ENCODE peak calls at places on chromosomes 5 and 9, in nine cellular contexts. P is A549, H is sigmoid colon, D is K562, R is ovary, G is transverse colon, Y is SK-N-SH, W is stomach, O is HepG2. V is an unnamed sample.

GRCh38 chr9:136438909-136439549 is 616 bp downstream of the INPP5E start:
- DNase-seq in H (no peak), P (peak), D (peak), W (no peak), R (peak), G (peak), Y (peak), O (no peak), V (no peak)

GRCh38 chr5:58071566-58071965 is 388.3 kb downstream of the PLK2 start:
- DNase-seq in W (no peak), O (no peak), G (no peak), P (no peak), D (peak), H (no peak), R (no peak), Y (no peak), V (no peak)

GRCh38 chr9:24793711-24794110 is 248.0 kb upstream of the IZUMO3 start:
- DNase-seq in H (no peak), D (no peak), Y (no peak), G (no peak), W (no peak), R (no peak), P (no peak), O (no peak), V (no peak)

GRCh38 chr9:114317665-114318357 is 5.1 kb upstream of the ORM1 start:
- DNase-seq in P (peak), G (no peak), W (no peak), O (no peak), D (no peak), R (no peak), Y (no peak), H (no peak), V (no peak)

GRCh38 chr9:89872913-89873707 is 268.3 kb downstream of the GADD45G start:
- DNase-seq in H (peak), W (peak), G (no peak), D (no peak), R (no peak), Y (no peak), O (no peak), P (no peak), V (no peak)

GRCh38 chr5:113199122-113199905 is 222.7 kb downstream of the DCP2 start:
- DNase-seq in Y (no peak), R (no peak), H (no peak), W (no peak), G (no peak), P (no peak), O (no peak), D (no peak), V (no peak)

GRCh38 chr5:83227611-83228010 is 150.3 kb downstream of the XRCC4 start:
- DNase-seq in D (no peak), O (no peak), P (no peak), R (no peak), W (no peak), H (no peak), G (no peak), Y (no peak), V (no peak)

GRCh38 chr5:154526231-154527226 is 48.5 kb upstream of the HAND1 start:
- DNase-seq in W (no peak), D (no peak), R (no peak), O (no peak), P (no peak), Y (no peak), G (no peak), H (no peak), V (no peak)

GRCh38 chr9:761793-762190 is 79.7 kb upstream of the DMRT1 start:
- DNase-seq in Y (no peak), W (no peak), P (no peak), R (no peak), G (no peak), D (no peak), O (no peak), H (peak), V (no peak)

GRCh38 chr9:89093201-89093600 is 85.4 kb downstream of the SHC3 start:
- DNase-seq in Y (no peak), D (no peak), P (no peak), O (no peak), G (no peak), W (no peak), R (no peak), H (no peak), V (no peak)

GRCh38 chr9:70291446-70291845 is 32.7 kb downstream of the SMC5 start:
- DNase-seq in Y (no peak), H (no peak), W (no peak), G (no peak), R (no peak), P (no peak), O (no peak), D (no peak), V (no peak)

GRCh38 chr5:83299353-83299752 is 172.2 kb upstream of the VCAN start:
- DNase-seq in G (no peak), H (no peak), D (no peak), Y (no peak), R (no peak), O (no peak), W (no peak), P (no peak), V (no peak)

GRCh38 chr5:147479431-147479830 is 30.4 kb downstream of the DPYSL3 start:
- DNase-seq in D (no peak), P (no peak), O (no peak), R (no peak), Y (peak), W (no peak), G (no peak), H (no peak), V (peak)

GRCh38 chr5:1278656-1279442 is 16.0 kb downstream of the TERT start:
- DNase-seq in P (no peak), W (no peak), Y (no peak), G (no peak), O (no peak), D (no peak), R (no peak), H (no peak), V (no peak)

GRCh38 chr5:135995979-135996378 is 32.8 kb upstream of the TGFBI start:
- DNase-seq in D (no peak), O (no peak), H (no peak), W (no peak), G (no peak), P (no peak), Y (no peak), R (no peak), V (no peak)

GRCh38 chr9:82206490-82206889 is 217.9 kb downstream of the SPATA31D1 start:
- DNase-seq in P (no peak), G (no peak), H (no peak), D (no peak), R (no peak), O (no peak), W (no peak), Y (peak), V (no peak)

GRCh38 chr9:135070198-135070951 is 17.1 kb upstream of the OLFM1 start:
- DNase-seq in O (no peak), P (no peak), G (peak), H (peak), W (no peak), D (no peak), R (no peak), Y (peak), V (no peak)

GRCh38 chr5:172506921-172507320 is 52.6 kb upstream of the SH3PXD2B start:
- DNase-seq in W (no peak), R (no peak), D (no peak), G (no peak), H (peak), O (no peak), P (no peak), Y (no peak), V (peak)

GRCh38 chr5:177547736-177548135 is 6.6 kb downstream of the FAM193B start:
- DNase-seq in H (no peak), R (no peak), O (no peak), G (no peak), Y (no peak), W (no peak), D (no peak), P (no peak), V (no peak)

GRCh38 chr5:6190838-6191237 is 187.5 kb downstream of the MED10 start:
- DNase-seq in H (no peak), Y (no peak), O (no peak), W (no peak), R (no peak), G (no peak), D (no peak), P (no peak), V (peak)

GRCh38 chr5:176153741-176154140 is 84.5 kb upstream of the SIMC1 start:
- DNase-seq in P (no peak), H (no peak), Y (peak), G (no peak), D (no peak), W (no peak), O (no peak), R (peak), V (peak)

GRCh38 chr5:168477060-168477459 is 9.2 kb upstream of the RARS1 start:
- DNase-seq in O (no peak), Y (no peak), P (no peak), D (peak), G (no peak), W (no peak), R (no peak), H (no peak), V (peak)

GRCh38 chr5:137672001-137672400 is 63.9 kb downstream of the KLHL3 start:
- DNase-seq in Y (no peak), H (no peak), D (no peak), W (peak), G (peak), O (no peak), R (no peak), P (no peak), V (no peak)

GRCh38 chr5:151239237-151239861 is 13.6 kb upstream of the GM2A start:
- DNase-seq in H (peak), G (peak), D (peak), P (peak), R (peak), W (peak), Y (peak), O (peak), V (no peak)

GRCh38 chr5:72470817-72471216 is 36.4 kb downstream of the ZNF366 start:
- DNase-seq in Y (no peak), O (no peak), H (no peak), G (no peak), D (no peak), W (no peak), P (no peak), R (no peak), V (no peak)

GRCh38 chr5:6435356-6435755 is 13.3 kb upstream of the UBE2QL1 start:
- DNase-seq in D (peak), R (no peak), P (peak), G (no peak), Y (no peak), H (no peak), W (no peak), O (peak), V (no peak)

GRCh38 chr5:157088342-157088990 is 20.4 kb downstream of the HAVCR2 start:
- DNase-seq in R (no peak), P (no peak), Y (no peak), H (no peak), O (no peak), G (no peak), D (no peak), W (no peak), V (no peak)

GRCh38 chr9:27785714-27786100 is 212.4 kb upstream of the C9orf72 start:
- DNase-seq in O (no peak), P (no peak), H (no peak), D (no peak), W (no peak), G (no peak), R (no peak), Y (no peak), V (no peak)

GRCh38 chr9:81083821-81084512 is 605.4 kb downstream of the TLE1 start:
- DNase-seq in O (no peak), D (no peak), H (no peak), R (no peak), W (no peak), G (no peak), Y (peak), P (no peak), V (no peak)

GRCh38 chr5:127096328-127096993 is 23.2 kb upstream of the C5orf63 start:
- DNase-seq in Y (no peak), P (no peak), D (no peak), H (no peak), O (no peak), G (no peak), R (no peak), W (no peak), V (no peak)

GRCh38 chr5:41157272-41157671 is 56.1 kb downstream of the C6 start:
- DNase-seq in P (no peak), Y (peak), O (no peak), D (no peak), H (no peak), W (no peak), R (no peak), G (no peak), V (no peak)

GRCh38 chr5:39186289-39186688 is 33.1 kb downstream of the FYB1 start:
- DNase-seq in G (no peak), R (no peak), Y (no peak), W (no peak), D (no peak), P (no peak), H (no peak), O (no peak), V (no peak)

GRCh38 chr5:154937186-154937717 is 759 bp downstream of the GEMIN5 start:
- DNase-seq in P (no peak), W (no peak), Y (no peak), D (no peak), O (no peak), R (no peak), H (no peak), G (no peak), V (no peak)

GRCh38 chr9:137918331-137919094 is 40.9 kb downstream of the CACNA1B start:
- DNase-seq in P (no peak), G (no peak), Y (no peak), W (no peak), H (no peak), R (no peak), O (no peak), D (no peak), V (no peak)

GRCh38 chr5:40165789-40166728 is 513.7 kb upstream of the PTGER4 start:
- DNase-seq in O (no peak), G (no peak), Y (no peak), D (no peak), P (peak), H (no peak), W (no peak), R (no peak), V (no peak)

GRCh38 chr9:76701441-76702031 is 62.7 kb upstream of the PCA3 start:
- DNase-seq in G (no peak), H (no peak), Y (no peak), O (no peak), D (no peak), P (no peak), W (no peak), R (no peak), V (no peak)

GRCh38 chr5:172453986-172454354 is 355 bp downstream of the SH3PXD2B start:
- DNase-seq in W (no peak), H (peak), O (no peak), D (no peak), R (peak), G (peak), Y (peak), P (peak), V (no peak)

DNA sequence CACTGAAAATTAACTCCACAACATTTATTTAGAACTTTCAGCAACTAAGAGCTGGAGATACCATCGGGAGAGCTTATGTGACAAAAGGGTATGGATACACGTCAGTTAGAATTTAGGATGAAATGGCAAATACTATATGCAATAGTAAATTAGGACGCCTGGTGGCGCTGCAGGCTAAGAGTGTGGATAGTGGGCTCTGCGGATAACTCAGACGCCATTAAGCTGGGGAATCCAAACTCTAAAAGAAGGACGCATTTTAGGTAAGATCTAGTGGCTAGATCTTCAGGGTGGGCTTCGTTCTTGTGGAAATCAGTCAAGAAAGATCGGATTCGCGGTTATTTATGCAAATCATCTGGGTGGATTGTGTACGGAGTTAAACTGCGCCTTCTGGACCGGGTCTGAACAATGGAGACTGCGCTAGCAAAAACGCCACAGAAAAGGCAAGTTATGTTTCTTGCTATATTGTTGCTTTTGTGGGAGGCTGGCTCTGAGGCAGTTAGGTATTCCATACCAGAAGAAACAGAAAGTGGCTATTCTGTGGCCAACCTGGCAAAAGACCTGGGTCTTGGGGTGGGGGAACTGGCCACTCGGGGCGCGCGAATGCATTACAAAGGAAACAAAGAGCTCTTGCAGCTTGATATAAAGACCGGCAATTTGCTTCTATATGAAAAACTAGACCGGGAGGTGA is at the start of gene PCDHB5:
- DNase-seq in D (peak), H (no peak), P (peak), W (no peak), O (no peak), R (peak), G (no peak), Y (no peak), V (no peak)
- TF ChIP-seq EP300 in D (no peak), H (no peak), P (no peak), W (no peak), O (no peak), R (no peak), G (no peak), Y (no peak), V (no peak)

GRCh38 chr5:156051972-156052371 is 275.0 kb upstream of the SGCD start:
- DNase-seq in W (no peak), Y (no peak), D (no peak), G (no peak), P (peak), O (no peak), R (no peak), H (no peak), V (no peak)
- TF ChIP-seq CTCF in W (no peak), Y (no peak), D (no peak), G (peak), P (no peak), O (no peak), R (no peak), H (no peak), V (no peak)

GRCh38 chr5:132473608-132474007 is 17.0 kb downstream of the IRF1 start:
- DNase-seq in D (no peak), H (peak), Y (no peak), P (no peak), R (peak), W (peak), O (no peak), G (peak), V (no peak)
- H3K27ac ChIP-seq in D (no peak), H (no peak), Y (no peak), P (no peak), R (no peak), W (peak), O (no peak), G (peak), V (no peak)

GRCh38 chr5:74075900-74076484 is 450.0 kb downstream of the ARHGEF28 start:
- DNase-seq in O (no peak), R (no peak), P (no peak), W (no peak), D (no peak), G (no peak), Y (no peak), H (no peak), V (no peak)
- TF ChIP-seq EP300 in O (no peak), R (no peak), P (no peak), W (no peak), D (no peak), G (no peak), Y (no peak), H (no peak), V (no peak)

V was measured in esophagus muscularis mucosa.